ENCODE peak calls at places on chromosomes 5 and 9, in eight cellular contexts. D is GM23338, B is tibial artery, S is heart right ventricle, N is astrocyte, V is OCI-LY7, H is A549, K is suprapubic skin. U is an unnamed sample. For H3K4me1, the result is how much of the 10 kb centered on the place peaks cover.

GRCh38 chr9:124602632-124603031 is 95.4 kb upstream of the NR5A1 start:
- DNase-seq in D (no peak), B (no peak), S (no peak), N (no peak), V (no peak), H (no peak), K (no peak), U (no peak)

GRCh38 chr9:86763795-86764194 is 183.5 kb downstream of the GAS1 start:
- DNase-seq in D (no peak), B (no peak), S (no peak), N (no peak), V (no peak), H (no peak), K (no peak), U (no peak)

GRCh38 chr9:93656426-93657222 is 80.2 kb downstream of the PHF2 start:
- DNase-seq in D (no peak), B (peak), S (peak), N (no peak), V (no peak), H (no peak), K (no peak), U (no peak)

GRCh38 chr9:81052846-81053245 is 636.5 kb downstream of the TLE1 start:
- DNase-seq in D (no peak), B (no peak), S (no peak), N (peak), V (no peak), H (no peak), K (no peak), U (no peak)

GRCh38 chr5:168219515-168220410 is 71.7 kb upstream of the WWC1 start:
- DNase-seq in D (peak), B (no peak), S (no peak), N (peak), V (peak), H (peak), K (no peak), U (peak)

GRCh38 chr5:157076558-157076957 is 17.6 kb upstream of the HAVCR1 start:
- DNase-seq in D (no peak), B (no peak), S (no peak), N (peak), V (no peak), H (no peak), K (no peak), U (no peak)

GRCh38 chr9:95509851-95510529 is 6.8 kb downstream of the PTCH1 start:
- DNase-seq in D (no peak), B (no peak), S (peak), N (no peak), V (peak), H (no peak), K (no peak), U (no peak)

GRCh38 chr9:128416014-128416413 is 4.6 kb upstream of the CERCAM start:
- DNase-seq in D (peak), B (no peak), S (no peak), N (no peak), V (no peak), H (no peak), K (no peak), U (no peak)

GRCh38 chr5:54803381-54804025 is 181.9 kb downstream of the ESM1 start:
- DNase-seq in D (no peak), B (no peak), S (no peak), N (peak), V (no peak), H (no peak), K (no peak), U (no peak)

GRCh38 chr5:72957337-72957736 is 1.5 kb downstream of the FCHO2 start:
- DNase-seq in D (no peak), B (no peak), S (no peak), N (no peak), V (no peak), H (no peak), K (no peak), U (no peak)

GRCh38 chr5:95822038-95822407 is 503 bp downstream of the GLRX start:
- DNase-seq in D (peak), B (peak), S (peak), N (peak), V (peak), H (peak), K (no peak), U (no peak)

GRCh38 chr9:35517136-35517535 is 27.2 kb downstream of the RUSC2 start:
- DNase-seq in D (no peak), B (no peak), S (no peak), N (no peak), V (no peak), H (no peak), K (no peak), U (no peak)

GRCh38 chr5:14902826-14903560 is 31.4 kb upstream of the ANKH start:
- DNase-seq in D (no peak), B (no peak), S (no peak), N (no peak), V (no peak), H (no peak), K (no peak), U (no peak)

GRCh38 chr5:154937718-154938466 is at the start of gene GEMIN5:
- DNase-seq in D (peak), B (peak), S (peak), N (peak), V (peak), H (peak), K (peak), U (peak)

GRCh38 chr5:142969624-142970439 is 199.7 kb downstream of the ARHGAP26 start:
- DNase-seq in D (no peak), B (no peak), S (no peak), N (no peak), V (no peak), H (no peak), K (no peak), U (no peak)

GRCh38 chr5:90557871-90558270 is 726 bp upstream of the ADGRV1 start:
- DNase-seq in D (no peak), B (no peak), S (no peak), N (no peak), V (no peak), H (no peak), K (no peak), U (no peak)

GRCh38 chr5:60836131-60836530 is 7.9 kb downstream of the ELOVL7 start:
- DNase-seq in D (peak), B (no peak), S (no peak), N (no peak), V (no peak), H (no peak), K (no peak), U (no peak)

GRCh38 chr9:35976726-35977125 is 18.8 kb upstream of the OR2S2 start:
- DNase-seq in D (no peak), B (no peak), S (no peak), N (no peak), V (peak), H (no peak), K (no peak), U (no peak)

GRCh38 chr5:34626036-34626435 is 30.1 kb upstream of the RAI14 start:
- DNase-seq in D (no peak), B (no peak), S (no peak), N (peak), V (no peak), H (peak), K (no peak), U (no peak)

GRCh38 chr9:130432796-130433167 is 12.0 kb upstream of the ASS1 start:
- DNase-seq in D (peak), B (no peak), S (no peak), N (no peak), V (no peak), H (no peak), K (no peak), U (no peak)

GRCh38 chr9:86821011-86821845 is 126.1 kb downstream of the GAS1 start:
- DNase-seq in D (no peak), B (no peak), S (no peak), N (peak), V (no peak), H (no peak), K (no peak), U (no peak)

GRCh38 chr9:109856785-109857184 is 76.8 kb downstream of the PALM2AKAP2 start:
- DNase-seq in D (no peak), B (no peak), S (peak), N (peak), V (no peak), H (no peak), K (no peak), U (no peak)

GRCh38 chr9:69877852-69878507 is 57.4 kb downstream of the CFAP95 start:
- DNase-seq in D (peak), B (no peak), S (no peak), N (no peak), V (peak), H (peak), K (no peak), U (no peak)

GRCh38 chr9:120394058-120394669 is 185.8 kb downstream of the CDK5RAP2 start:
- DNase-seq in D (no peak), B (no peak), S (no peak), N (peak), V (no peak), H (no peak), K (no peak), U (no peak)
- H3K4me3 ChIP-seq in D (no peak), B (no peak), S (no peak), N (peak), V (no peak), H (no peak), K (no peak), U (no peak)

DNA sequence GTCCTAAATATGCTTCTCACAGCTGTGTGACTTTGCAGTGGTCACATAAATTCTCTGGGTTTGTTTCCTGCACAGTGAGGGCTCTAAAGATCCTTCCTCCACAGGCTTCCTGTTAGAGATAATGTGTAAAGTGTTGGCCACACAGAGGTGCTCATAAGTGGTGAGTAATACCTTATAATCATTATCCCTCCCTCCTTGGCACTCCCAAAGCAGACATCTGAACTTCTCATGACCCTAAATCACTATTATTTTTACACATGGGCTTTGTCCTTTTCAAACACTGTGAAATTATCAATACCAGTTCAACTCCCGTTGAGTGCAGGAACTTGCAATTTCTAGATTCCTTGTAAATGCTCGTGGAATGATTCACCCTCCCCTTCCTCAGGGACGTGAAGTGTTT is 100.2 kb downstream of the BRINP1 start:
- DNase-seq in D (no peak), B (no peak), S (no peak), N (peak), V (no peak), H (no peak), K (no peak), U (no peak)
- H3K4me1 ChIP-seq in D (under half), B (under half), S (under half), N (under half), V (under half), H (under half), K (under half), U (under half)

DNA sequence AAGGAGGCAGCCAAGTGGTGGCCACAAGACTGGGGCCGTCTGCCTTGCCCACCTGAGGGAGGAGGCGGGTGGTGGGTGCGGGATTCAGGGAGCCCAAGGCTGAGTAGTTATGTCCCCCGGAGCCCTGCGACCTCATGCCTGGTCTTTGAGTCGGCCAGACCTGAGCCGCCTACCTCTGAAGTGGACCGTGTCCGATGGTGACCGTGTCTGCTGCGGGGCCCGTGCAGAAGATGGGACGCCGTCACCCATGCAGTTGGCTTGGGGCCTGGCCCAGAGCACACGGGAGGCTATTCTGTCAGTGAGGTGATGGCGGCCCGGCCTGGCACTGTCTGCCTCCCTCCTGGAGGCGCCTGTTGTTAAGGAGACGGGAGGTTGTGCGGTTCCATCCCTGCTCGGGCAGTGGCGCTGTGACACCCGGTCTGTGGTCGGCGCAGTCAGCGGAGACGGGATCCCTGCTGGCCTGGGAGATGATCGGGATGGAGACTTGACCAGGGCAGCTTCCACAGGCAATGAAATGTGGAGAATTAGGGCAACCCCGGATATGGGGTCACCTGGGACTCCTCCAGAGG is 62.5 kb upstream of the FCN2 start:
- DNase-seq in D (no peak), B (no peak), S (no peak), N (no peak), V (no peak), H (no peak), K (no peak), U (no peak)
- H3K27ac ChIP-seq in D (no peak), B (no peak), S (no peak), N (no peak), V (no peak), H (no peak), K (no peak), U (no peak)

DNA sequence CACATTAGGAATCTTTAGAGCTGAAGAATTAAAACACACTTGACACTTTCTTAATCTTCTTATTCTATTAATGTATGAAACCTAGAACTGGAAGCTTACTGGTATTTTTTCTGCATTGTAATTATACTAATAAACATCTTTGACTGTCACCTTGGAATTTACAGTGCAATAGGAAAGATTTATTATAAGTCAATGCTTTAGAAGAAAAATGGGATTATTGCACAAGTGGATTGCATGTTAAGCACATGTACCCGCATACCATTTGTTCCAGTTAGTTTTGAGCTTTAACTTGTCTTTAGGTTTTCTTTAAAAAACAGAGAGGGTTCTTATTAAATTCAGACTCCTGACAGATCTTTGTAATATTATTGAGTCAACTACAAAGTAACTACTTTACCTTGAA is 278.5 kb downstream of the CCDC171 start:
- DNase-seq in D (no peak), B (no peak), S (no peak), N (no peak), V (no peak), H (no peak), K (no peak), U (no peak)
- H3K4me3 ChIP-seq in D (no peak), B (no peak), S (no peak), N (no peak), V (no peak), H (no peak), K (no peak), U (no peak)

DNA sequence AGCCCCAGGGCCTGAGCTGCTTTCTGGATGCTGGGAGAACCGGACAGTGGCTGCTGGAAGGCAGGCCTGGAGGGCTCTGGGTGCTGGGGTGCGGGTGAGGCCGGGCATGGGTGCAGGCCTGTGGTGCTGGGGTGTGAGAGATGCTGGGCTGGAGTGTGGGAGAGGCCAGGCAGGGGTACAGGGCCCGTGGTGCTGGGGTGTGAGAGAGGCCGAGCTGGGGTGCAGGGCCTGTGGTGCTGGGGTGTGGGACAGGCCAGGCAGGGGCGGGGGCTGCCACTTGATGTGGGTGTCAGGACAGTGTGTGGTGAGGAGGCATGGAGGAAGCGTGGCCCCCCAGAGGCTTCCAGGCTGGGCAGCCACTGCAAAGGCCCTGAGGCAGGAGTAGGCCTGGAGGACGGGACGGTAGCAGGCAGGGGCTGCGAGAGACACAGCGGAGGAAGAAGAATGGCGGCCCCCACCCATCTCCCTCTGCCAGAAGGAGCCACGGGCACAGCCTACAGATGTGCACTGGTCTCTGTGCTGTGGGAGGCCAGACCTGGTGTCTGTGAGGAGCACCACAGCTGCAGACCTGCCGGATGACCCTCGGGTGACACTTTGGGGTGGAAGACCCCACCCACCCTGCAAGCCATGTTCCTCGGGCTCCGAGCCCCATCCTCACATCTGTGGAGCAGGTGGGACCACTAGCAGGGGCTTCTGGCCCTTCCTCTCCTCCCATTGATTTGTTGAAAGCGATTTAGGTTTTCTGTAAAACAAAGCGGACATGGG is 9.3 kb downstream of the NKD2 start:
- DNase-seq in D (no peak), B (no peak), S (peak), N (no peak), V (no peak), H (no peak), K (no peak), U (no peak)
- H3K4me1 ChIP-seq in D (under half), B (under half), S (under half), N (under half), V (under half), H (under half), K (under half), U (under half)